ENCODE peak calls at places on chromosome 1, in ten cellular contexts. D is NCI-H2029; M is fibroblast of the aortic adventitia; H is Peyer's patch; Z is GM12891; C is retina; W is NCI-H82; R is HFFc6; N is WTC11; B is stimulated activated CD8-positive, alpha-beta memory T cell treated with anti-CD3 and anti-CD28 coated beads, Interleukin-4, amount 100 ng/mL, for 1 hour. J is an unnamed sample.

GRCh38 chr1:9822897-9823692 is 670 bp downstream of the CLSTN1 start:
- DNase-seq in D (peak), M (no peak), H (peak), Z (no peak), C (peak), W (peak), R (no peak), N (peak), B (no peak), J (no peak)

GRCh38 chr1:1440941-1441888 is 5.7 kb downstream of the VWA1 start:
- DNase-seq in D (peak), M (peak), H (peak), Z (peak), C (peak), W (peak), R (no peak), N (peak), B (peak), J (no peak)

GRCh38 chr1:112704908-112705627 is 1.9 kb downstream of the RHOC start:
- DNase-seq in D (peak), M (peak), H (peak), Z (peak), C (peak), W (peak), R (peak), N (peak), B (no peak), J (no peak)

GRCh38 chr1:208089971-208090755 is 154.0 kb downstream of the PLXNA2 start:
- DNase-seq in D (no peak), M (peak), H (no peak), Z (no peak), C (no peak), W (no peak), R (peak), N (no peak), B (no peak), J (no peak)

GRCh38 chr1:6077506-6077905 is 31.8 kb downstream of the KCNAB2 start:
- DNase-seq in D (no peak), M (no peak), H (no peak), Z (no peak), C (no peak), W (no peak), R (no peak), N (no peak), B (no peak), J (no peak)

GRCh38 chr1:89652373-89652772 is 19.5 kb downstream of the LRRC8C start:
- DNase-seq in D (no peak), M (no peak), H (no peak), Z (no peak), C (no peak), W (peak), R (no peak), N (no peak), B (no peak), J (no peak)

GRCh38 chr1:18556364-18556763 is 74.3 kb upstream of the PAX7 start:
- DNase-seq in D (no peak), M (peak), H (no peak), Z (no peak), C (no peak), W (peak), R (peak), N (no peak), B (no peak), J (no peak)

GRCh38 chr1:25183126-25183980 is 48.9 kb downstream of the SYF2 start:
- DNase-seq in D (no peak), M (no peak), H (peak), Z (no peak), C (no peak), W (no peak), R (no peak), N (no peak), B (no peak), J (no peak)

GRCh38 chr1:213724640-213725536 is 262.9 kb upstream of the PROX1 start:
- DNase-seq in D (no peak), M (peak), H (no peak), Z (no peak), C (peak), W (no peak), R (peak), N (no peak), B (no peak), J (no peak)

GRCh38 chr1:181525104-181525721 is 41.9 kb downstream of the CACNA1E start:
- DNase-seq in D (no peak), M (no peak), H (no peak), Z (no peak), C (no peak), W (no peak), R (no peak), N (no peak), B (no peak), J (no peak)

GRCh38 chr1:118989878-118990378 is 1.8 kb upstream of the TBX15 start:
- DNase-seq in D (no peak), M (no peak), H (no peak), Z (no peak), C (peak), W (no peak), R (no peak), N (peak), B (no peak), J (no peak)

GRCh38 chr1:17834561-17835100 is 79.5 kb downstream of the ACTL8 start:
- DNase-seq in D (no peak), M (no peak), H (peak), Z (no peak), C (no peak), W (no peak), R (no peak), N (no peak), B (no peak), J (no peak)

GRCh38 chr1:214455971-214456867 is 95.2 kb downstream of the PTPN14 start:
- DNase-seq in D (no peak), M (peak), H (no peak), Z (no peak), C (no peak), W (peak), R (peak), N (no peak), B (no peak), J (no peak)

GRCh38 chr1:3584915-3585314 is 26.4 kb downstream of the MEGF6 start:
- DNase-seq in D (no peak), M (no peak), H (no peak), Z (no peak), C (no peak), W (no peak), R (no peak), N (no peak), B (no peak), J (no peak)

GRCh38 chr1:45488978-45489377 is 2.0 kb downstream of the TESK2 start:
- DNase-seq in D (no peak), M (no peak), H (no peak), Z (no peak), C (no peak), W (peak), R (no peak), N (no peak), B (no peak), J (no peak)

GRCh38 chr1:225819346-225820192 is 9.6 kb downstream of the EPHX1 start:
- DNase-seq in D (no peak), M (peak), H (no peak), Z (no peak), C (no peak), W (no peak), R (no peak), N (no peak), B (no peak), J (no peak)

GRCh38 chr1:11831945-11832725 is 15.4 kb downstream of the NPPA start:
- DNase-seq in D (peak), M (no peak), H (no peak), Z (no peak), C (no peak), W (no peak), R (no peak), N (no peak), B (no peak), J (no peak)

GRCh38 chr1:201675143-201675542 is 136.2 kb downstream of the NAV1 start:
- DNase-seq in D (no peak), M (no peak), H (no peak), Z (no peak), C (no peak), W (no peak), R (no peak), N (no peak), B (no peak), J (no peak)

GRCh38 chr1:170959385-170959784 is 24.1 kb downstream of the MROH9 start:
- DNase-seq in D (no peak), M (peak), H (no peak), Z (no peak), C (no peak), W (no peak), R (peak), N (no peak), B (no peak), J (no peak)

GRCh38 chr1:231116741-231117140 is 45.1 kb upstream of the TRIM67 start:
- DNase-seq in D (no peak), M (no peak), H (no peak), Z (no peak), C (no peak), W (no peak), R (no peak), N (no peak), B (no peak), J (no peak)

J was measured in cortex of kidney.